ENCODE peak calls at places on chromosomes 13 and 19, in eight cellular contexts. E, T, K, Y, M, Q, Z and I are unnamed samples.

GRCh38 chr13:41463823-41464602 is 6.7 kb downstream of the RGCC start:
- DNase-seq in Y (no peak), E (no peak), T (no peak), Q (no peak), K (no peak), Z (no peak), M (no peak), I (no peak)

GRCh38 chr19:56537442-56537841 is 1.3 kb upstream of the ZFP28 start:
- DNase-seq in Q (no peak), Z (no peak), K (no peak), E (no peak), M (no peak), Y (no peak), T (no peak), I (no peak)

GRCh38 chr19:33720691-33721682 is 75.7 kb upstream of the KCTD15 start:
- DNase-seq in M (no peak), Q (no peak), E (no peak), Y (no peak), T (no peak), K (no peak), Z (no peak), I (no peak)

GRCh38 chr13:109436841-109437240 is 349.5 kb downstream of the IRS2 start:
- DNase-seq in T (no peak), E (no peak), K (no peak), Q (no peak), Y (no peak), Z (no peak), M (no peak), I (no peak)

GRCh38 chr13:99721606-99722384 is 220.5 kb downstream of the TM9SF2 start:
- DNase-seq in K (no peak), Q (no peak), Y (no peak), Z (no peak), T (no peak), E (no peak), M (no peak), I (no peak)

GRCh38 chr19:10339380-10339960 is at the start of gene ICAM3:
- DNase-seq in T (no peak), M (no peak), Y (no peak), K (no peak), E (no peak), Z (no peak), Q (peak), I (no peak)

GRCh38 chr13:23748591-23748990 is 140.6 kb downstream of the MIPEP start:
- DNase-seq in K (no peak), E (no peak), T (no peak), M (no peak), Q (no peak), Y (no peak), Z (no peak), I (no peak)

GRCh38 chr13:39326471-39326870 is 276.5 kb downstream of the LHFPL6 start:
- DNase-seq in E (no peak), Q (no peak), Y (no peak), Z (no peak), K (peak), M (no peak), T (no peak), I (no peak)

GRCh38 chr13:90717451-90717936 is 630.0 kb upstream of the MIR17HG start:
- DNase-seq in Y (peak), E (peak), K (peak), Q (no peak), Z (no peak), M (no peak), T (no peak), I (no peak)

GRCh38 chr13:51523082-51523518 is 61.2 kb upstream of the WDFY2 start:
- DNase-seq in M (no peak), E (peak), Y (no peak), K (peak), T (no peak), Q (no peak), Z (peak), I (peak)

GRCh38 chr19:41194157-41194552 is 1.1 kb downstream of the CYP2S1 start:
- DNase-seq in K (no peak), M (no peak), Q (no peak), T (no peak), Z (no peak), Y (no peak), E (no peak), I (no peak)